ENCODE peak calls at places on chromosomes 3 and 15, in eight cellular contexts. B is OCI-LY7, V is AG10803, U is GM10248, I is astrocyte of the cerebellum, X is HFFc6, A is upper lobe of right lung, W is natural killer cell. D is an unnamed sample.

GRCh38 chr3:134357261-134357913 is 16.9 kb downstream of the AMOTL2 start:
- DNase-seq in X (peak), V (peak), I (no peak), U (no peak), W (no peak), B (no peak), A (peak), D (no peak)

GRCh38 chr3:124834723-124835718 is 52.1 kb downstream of the ITGB5 start:
- DNase-seq in V (peak), W (peak), A (no peak), X (no peak), U (peak), B (peak), I (peak), D (no peak)

GRCh38 chr3:117661636-117662095 is 952.1 kb downstream of the TUSC7 start:
- DNase-seq in I (peak), W (no peak), B (no peak), X (peak), U (no peak), V (peak), A (no peak), D (no peak)

GRCh38 chr15:80777137-80777536 is 2.0 kb upstream of the CEMIP start:
- DNase-seq in U (no peak), W (no peak), V (peak), I (no peak), A (no peak), X (peak), B (no peak), D (peak)

GRCh38 chr15:27826411-27826810 is 272.7 kb downstream of the OCA2 start:
- DNase-seq in A (no peak), V (peak), B (no peak), X (no peak), I (peak), W (no peak), U (no peak), D (no peak)

GRCh38 chr3:101854608-101855304 is 5.4 kb downstream of the NFKBIZ start:
- DNase-seq in I (no peak), U (no peak), A (no peak), B (no peak), V (no peak), W (no peak), X (no peak), D (no peak)

GRCh38 chr3:105912891-105913290 is 44.1 kb upstream of the CBLB start:
- DNase-seq in W (no peak), U (no peak), B (no peak), A (no peak), X (no peak), I (no peak), V (no peak), D (no peak)

GRCh38 chr3:48151058-48151806 is 37.0 kb downstream of the CDC25A start:
- DNase-seq in U (peak), I (peak), W (peak), V (peak), B (peak), X (peak), A (peak), D (peak)

GRCh38 chr3:40989141-40990061 is 209.9 kb upstream of the CTNNB1 start:
- DNase-seq in X (no peak), I (no peak), V (no peak), W (no peak), A (no peak), U (no peak), B (no peak), D (no peak)

GRCh38 chr3:37028329-37028728 is 35.0 kb downstream of the MLH1 start:
- DNase-seq in U (no peak), A (no peak), B (no peak), W (no peak), X (no peak), V (no peak), I (no peak), D (no peak)

GRCh38 chr3:186953011-186953487 is 22.7 kb downstream of the ST6GAL1 start:
- DNase-seq in U (no peak), W (no peak), X (peak), V (no peak), B (no peak), A (no peak), I (no peak), D (no peak)

GRCh38 chr3:119571688-119572087 is 7.6 kb upstream of the ADPRH start:
- DNase-seq in V (no peak), I (no peak), X (no peak), B (no peak), W (no peak), U (no peak), A (no peak), D (no peak)

GRCh38 chr3:89059201-89059600 is 48.2 kb upstream of the EPHA3 start:
- DNase-seq in V (peak), I (peak), U (no peak), A (no peak), X (no peak), W (no peak), B (no peak), D (no peak)

GRCh38 chr15:79339588-79340314 is 28.8 kb downstream of the TMED3 start:
- DNase-seq in A (no peak), X (peak), I (peak), B (peak), W (no peak), V (peak), U (peak), D (no peak)

GRCh38 chr15:86650084-86650483 is 570.4 kb downstream of the AGBL1 start:
- DNase-seq in W (no peak), B (peak), A (no peak), I (no peak), V (no peak), U (no peak), X (no peak), D (no peak)

GRCh38 chr15:62741106-62741505 is 301.4 kb upstream of the TPM1 start:
- DNase-seq in V (no peak), A (no peak), U (no peak), X (no peak), I (no peak), W (no peak), B (no peak), D (no peak)

GRCh38 chr3:196207833-196208607 is 3.2 kb downstream of the ZDHHC19 start:
- DNase-seq in V (no peak), I (no peak), X (no peak), U (peak), A (peak), W (peak), B (peak), D (no peak)

GRCh38 chr3:134366928-134367352 is 7.3 kb downstream of the AMOTL2 start:
- DNase-seq in X (peak), U (no peak), A (no peak), I (no peak), V (peak), W (no peak), B (no peak), D (no peak)

GRCh38 chr3:31341130-31341529 is 191.6 kb upstream of the STT3B start:
- DNase-seq in V (no peak), X (no peak), B (no peak), I (no peak), U (no peak), W (no peak), A (no peak), D (no peak)

GRCh38 chr3:177596248-177596821 is 399.1 kb upstream of the TBL1XR1 start:
- DNase-seq in W (no peak), V (no peak), U (no peak), I (peak), B (no peak), X (peak), A (no peak), D (no peak)

GRCh38 chr15:72153269-72153668 is 35.1 kb downstream of the SENP8 start:
- DNase-seq in I (no peak), A (no peak), U (no peak), W (no peak), X (no peak), V (no peak), B (no peak), D (no peak)

GRCh38 chr3:158765518-158766205 is 33.4 kb upstream of the RARRES1 start:
- DNase-seq in B (no peak), X (no peak), W (no peak), A (no peak), U (no peak), V (no peak), I (no peak), D (no peak)

GRCh38 chr3:62531494-62531893 is 158.1 kb upstream of the FEZF2 start:
- DNase-seq in W (no peak), A (no peak), X (no peak), I (no peak), U (no peak), B (no peak), V (no peak), D (no peak)
- TF ChIP-seq CTCF in W (no peak), A (no peak), X (no peak), I (no peak), U (no peak), B (no peak), V (no peak), D (no peak)

GRCh38 chr15:68228971-68229385 is 550 bp downstream of the CLN6 start:
- DNase-seq in A (no peak), V (no peak), X (no peak), B (peak), W (no peak), I (no peak), U (peak), D (no peak)

GRCh38 chr15:68229386-68230156 is at the start of gene CLN6:
- DNase-seq in A (peak), B (peak), X (peak), W (peak), U (peak), V (peak), I (peak), D (peak)

GRCh38 chr15:68231102-68231818 is 1.7 kb upstream of the CLN6 start:
- DNase-seq in W (no peak), U (no peak), V (no peak), B (no peak), I (no peak), A (no peak), X (no peak), D (no peak)

GRCh38 chr15:68228143-68228970 is 1.2 kb downstream of the CLN6 start:
- DNase-seq in I (no peak), V (peak), W (no peak), X (no peak), U (no peak), B (peak), A (no peak), D (no peak)

GRCh38 chr15:68230157-68231100 is 901 bp upstream of the CLN6 start:
- DNase-seq in A (no peak), V (peak), U (no peak), W (no peak), X (peak), B (peak), I (no peak), D (no peak)
- TF ChIP-seq CTCF in A (no peak), V (no peak), U (no peak), W (no peak), X (no peak), B (peak), I (no peak), D (no peak)

GRCh38 chr3:46934067-46934466 is 42.5 kb downstream of the CCDC12 start:
- DNase-seq in U (no peak), A (no peak), I (no peak), X (no peak), B (no peak), V (no peak), W (no peak), D (no peak)

GRCh38 chr3:46933261-46933660 is 43.3 kb downstream of the CCDC12 start:
- DNase-seq in X (no peak), A (no peak), B (no peak), W (no peak), U (no peak), V (no peak), I (no peak), D (no peak)

GRCh38 chr3:46930945-46931403 is 45.6 kb downstream of the CCDC12 start:
- DNase-seq in I (no peak), V (peak), X (no peak), U (no peak), A (peak), B (peak), W (no peak), D (no peak)

GRCh38 chr3:46931631-46932441 is 44.7 kb downstream of the CCDC12 start:
- DNase-seq in A (peak), U (no peak), V (peak), X (peak), B (no peak), W (no peak), I (no peak), D (no peak)

DNA sequence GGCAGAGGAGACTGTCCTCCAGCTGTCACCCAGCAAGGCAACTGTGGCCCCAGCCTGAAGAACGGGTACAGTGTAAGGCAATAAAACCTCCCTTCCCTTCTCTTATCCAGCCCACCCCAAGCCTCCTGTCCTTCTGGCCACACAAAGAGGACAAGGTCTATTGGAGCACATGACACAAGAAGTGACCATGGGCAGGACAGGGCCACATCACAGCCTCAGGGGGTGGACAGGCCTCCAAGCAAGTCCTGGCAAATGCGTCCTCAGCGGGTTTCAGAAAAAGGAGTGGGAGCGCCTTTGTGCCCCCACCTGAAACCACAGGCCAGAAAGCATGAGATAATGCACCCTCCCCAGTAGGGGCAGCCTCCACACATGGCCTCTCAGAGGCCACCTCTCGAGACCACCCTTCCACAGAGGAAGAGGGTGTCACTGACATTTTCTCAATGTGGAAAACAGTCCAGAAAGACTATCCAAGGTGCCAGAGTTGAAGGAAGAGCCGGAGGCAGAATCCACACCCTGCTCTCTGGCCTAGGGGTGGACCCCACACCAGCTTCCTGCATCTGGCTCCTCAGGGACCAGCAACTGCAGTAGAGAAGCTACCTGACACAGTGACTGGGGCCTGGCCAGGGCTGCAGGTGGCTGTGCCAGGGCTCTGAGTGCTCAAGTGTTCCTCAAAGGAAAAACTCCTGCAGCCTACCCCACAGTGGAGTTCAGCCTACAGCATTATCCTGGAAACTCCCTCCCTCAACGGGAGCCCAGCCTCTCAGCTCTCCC is 43.9 kb downstream of the CCDC12 start:
- DNase-seq in W (no peak), B (peak), V (no peak), I (no peak), U (no peak), X (no peak), A (no peak), D (no peak)
- TF ChIP-seq CTCF in W (no peak), B (peak), V (no peak), I (no peak), U (no peak), X (peak), A (no peak), D (no peak)

GRCh38 chr15:82621970-82622369 is 25.2 kb downstream of the CPEB1 start:
- DNase-seq in A (no peak), X (no peak), U (no peak), B (no peak), W (no peak), V (no peak), I (no peak), D (no peak)
- TF ChIP-seq CTCF in A (no peak), X (peak), U (no peak), B (peak), W (no peak), V (no peak), I (peak), D (no peak)

DNA sequence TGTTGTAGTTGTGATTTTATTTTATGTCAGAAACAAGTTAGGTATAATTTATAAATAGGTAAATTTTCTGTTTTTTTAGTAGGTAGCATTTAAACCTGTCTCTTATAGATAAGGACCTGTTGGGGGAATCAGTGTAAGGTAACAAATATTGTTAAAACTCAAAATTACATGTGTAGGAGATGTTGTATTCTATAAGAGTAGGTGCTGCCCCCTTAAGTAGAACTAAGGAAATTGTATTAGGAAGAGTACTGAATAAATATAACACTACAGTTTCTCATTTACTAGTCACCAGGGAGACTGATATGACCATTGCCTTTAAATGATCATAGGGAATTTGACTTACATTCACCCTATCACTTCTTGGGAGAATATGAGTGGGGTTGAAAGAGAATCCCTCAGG is 31.2 kb downstream of the SLC25A36 start:
- DNase-seq in A (no peak), W (no peak), B (peak), U (peak), V (peak), X (peak), I (no peak), D (no peak)
- TF ChIP-seq CTCF in A (peak), W (peak), B (peak), U (peak), V (peak), X (peak), I (no peak), D (peak)

DNA sequence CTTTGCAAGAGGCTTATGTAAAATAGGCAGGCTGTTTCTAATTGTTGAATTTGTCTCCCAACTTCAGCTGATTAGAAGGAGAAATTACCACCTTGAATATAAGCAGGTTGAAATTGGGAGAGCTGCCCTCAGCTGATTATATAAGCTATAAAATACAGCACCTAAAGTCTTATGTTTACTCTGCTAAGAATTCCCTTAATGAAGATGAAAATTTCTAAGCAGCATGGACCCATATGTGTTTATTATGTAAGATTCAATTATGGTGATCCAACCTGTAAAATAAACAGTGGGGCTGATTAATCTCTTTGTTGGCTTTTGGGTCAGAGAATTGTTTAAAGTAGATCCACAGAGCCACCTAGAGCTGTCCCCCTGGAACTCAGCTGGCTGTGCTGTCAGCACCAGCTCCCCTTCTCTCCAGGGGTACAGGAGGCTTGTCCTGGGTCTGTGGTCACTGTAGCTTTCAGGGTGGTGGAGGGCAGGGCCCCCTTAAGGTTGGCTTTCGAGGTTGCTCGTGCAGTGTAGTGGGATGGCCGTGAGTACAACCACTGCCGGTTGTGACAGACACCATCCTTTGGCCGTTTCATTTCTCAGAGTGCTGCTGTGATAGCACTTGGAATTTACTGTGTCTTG is 9.5 kb downstream of the SLCO3A1 start:
- DNase-seq in I (no peak), W (no peak), X (no peak), V (no peak), U (no peak), B (no peak), A (no peak), D (no peak)
- TF ChIP-seq CTCF in I (no peak), W (no peak), X (no peak), V (no peak), U (no peak), B (peak), A (no peak), D (no peak)

GRCh38 chr15:89089316-89090230 is 1.3 kb downstream of the ABHD2 start:
- DNase-seq in V (no peak), A (no peak), X (no peak), U (no peak), B (no peak), W (no peak), I (no peak), D (no peak)
- TF ChIP-seq CTCF in V (no peak), A (no peak), X (no peak), U (no peak), B (no peak), W (no peak), I (no peak), D (no peak)

GRCh38 chr15:70976856-70977255 is 84.2 kb downstream of the LRRC49 start:
- DNase-seq in I (peak), B (no peak), U (no peak), X (peak), W (no peak), V (peak), A (no peak), D (no peak)

GRCh38 chr15:70974004-70974832 is 81.6 kb downstream of the LRRC49 start:
- DNase-seq in I (peak), B (peak), X (peak), W (no peak), U (no peak), V (peak), A (no peak), D (peak)
- TF ChIP-seq CTCF in I (peak), B (peak), X (peak), W (no peak), U (peak), V (peak), A (peak), D (peak)

DNA sequence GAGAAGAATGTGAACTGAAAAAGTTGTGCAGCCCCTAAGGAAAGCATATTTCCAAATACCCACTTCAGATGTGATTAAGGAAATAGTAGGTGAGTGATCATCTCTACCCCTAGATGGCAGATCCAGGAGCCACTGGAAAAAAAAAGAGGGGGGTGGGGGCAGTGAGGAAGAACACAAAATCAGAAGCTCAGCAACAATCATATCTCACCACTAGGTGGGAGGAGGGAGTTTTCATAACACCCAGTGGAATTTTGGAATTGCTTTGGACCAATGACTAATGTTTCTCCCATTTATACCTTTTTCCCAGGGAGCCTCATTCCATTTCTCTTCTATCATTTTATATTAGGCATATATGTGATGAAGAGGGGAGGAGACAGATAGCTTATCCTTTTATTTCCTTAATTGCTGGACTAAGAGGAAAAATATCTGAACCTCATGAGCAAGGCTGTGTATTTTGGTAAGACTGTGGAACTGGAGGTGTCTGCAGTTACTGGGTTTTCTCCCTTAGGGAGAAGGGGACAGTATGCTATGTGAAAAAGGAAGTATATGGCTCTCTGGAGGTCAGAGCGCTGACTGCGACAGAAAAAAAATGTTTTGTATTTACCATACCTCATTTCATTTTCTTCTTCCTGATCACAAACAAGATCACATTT is 363.4 kb downstream of the GAP43 start:
- DNase-seq in W (no peak), A (no peak), V (no peak), B (no peak), I (no peak), X (peak), U (no peak), D (no peak)
- TF ChIP-seq CTCF in W (no peak), A (no peak), V (peak), B (peak), I (peak), X (peak), U (no peak), D (peak)

D was measured in AG09319.